ENCODE peak calls at places on chromosomes 16 and 17, in seven cellular contexts. One of them, this sample, is unnamed.

GRCh38 chr16:89913408-89914387 is 5.0 kb upstream of the MC1R start:
- DNase-seq in cardiac muscle cell: no peak
- DNase-seq in cardiac fibroblast: no peak
- DNase-seq in MM.1S: no peak
- DNase-seq in thyroid gland: no peak
- DNase-seq in tibial nerve: no peak
- DNase-seq in fibroblast of pulmonary artery: no peak
- DNase-seq in this sample: no peak

GRCh38 chr16:80996688-80997138 is 10.0 kb downstream of the CMC2 start:
- DNase-seq in fibroblast of pulmonary artery: no peak
- DNase-seq in cardiac fibroblast: no peak
- DNase-seq in MM.1S: no peak
- DNase-seq in cardiac muscle cell: no peak
- DNase-seq in thyroid gland: no peak
- DNase-seq in tibial nerve: no peak
- DNase-seq in this sample: no peak

GRCh38 chr17:59498421-59499307 is 66.7 kb upstream of the DHX40 start:
- DNase-seq in cardiac muscle cell: no peak
- DNase-seq in thyroid gland: no peak
- DNase-seq in tibial nerve: no peak
- DNase-seq in cardiac fibroblast: no peak
- DNase-seq in MM.1S: no peak
- DNase-seq in fibroblast of pulmonary artery: no peak
- DNase-seq in this sample: peak; percentile 14

GRCh38 chr17:43696891-43697290 is 35.2 kb upstream of the MEOX1 start:
- DNase-seq in cardiac fibroblast: no peak
- DNase-seq in MM.1S: no peak
- DNase-seq in tibial nerve: no peak
- DNase-seq in thyroid gland: no peak
- DNase-seq in fibroblast of pulmonary artery: no peak
- DNase-seq in cardiac muscle cell: no peak
- DNase-seq in this sample: no peak

GRCh38 chr16:88561485-88562369 is 8.5 kb upstream of the ZC3H18 start:
- DNase-seq in fibroblast of pulmonary artery: peak; percentile 55
- DNase-seq in cardiac fibroblast: peak; percentile 60
- DNase-seq in tibial nerve: no peak
- DNase-seq in MM.1S: peak; percentile 19
- DNase-seq in cardiac muscle cell: peak; percentile 59
- DNase-seq in thyroid gland: peak; percentile 42
- DNase-seq in this sample: peak; percentile 54

GRCh38 chr17:81052199-81052997 is 17.4 kb downstream of the BAIAP2 start:
- DNase-seq in tibial nerve: no peak
- DNase-seq in MM.1S: no peak
- DNase-seq in cardiac muscle cell: no peak
- DNase-seq in fibroblast of pulmonary artery: no peak
- DNase-seq in cardiac fibroblast: no peak
- DNase-seq in thyroid gland: no peak
- DNase-seq in this sample: no peak

GRCh38 chr17:29732613-29733012 is 109.9 kb upstream of the CORO6 start:
- DNase-seq in MM.1S: no peak
- DNase-seq in cardiac fibroblast: peak; percentile 70
- DNase-seq in cardiac muscle cell: peak; percentile 47
- DNase-seq in thyroid gland: peak; percentile 39
- DNase-seq in fibroblast of pulmonary artery: peak; percentile 49
- DNase-seq in tibial nerve: no peak
- DNase-seq in this sample: no peak

GRCh38 chr16:52649870-52650269 is 102.9 kb upstream of the TOX3 start:
- DNase-seq in MM.1S: no peak
- DNase-seq in tibial nerve: no peak
- DNase-seq in cardiac muscle cell: no peak
- DNase-seq in fibroblast of pulmonary artery: no peak
- DNase-seq in thyroid gland: no peak
- DNase-seq in cardiac fibroblast: no peak
- DNase-seq in this sample: no peak

GRCh38 chr17:17809527-17810373 is 27.0 kb downstream of the SREBF1 start:
- DNase-seq in cardiac fibroblast: no peak
- DNase-seq in fibroblast of pulmonary artery: peak; percentile 53
- DNase-seq in MM.1S: no peak
- DNase-seq in thyroid gland: peak; percentile 77
- DNase-seq in tibial nerve: peak; percentile 46
- DNase-seq in cardiac muscle cell: peak; percentile 79
- DNase-seq in this sample: peak; percentile 41

GRCh38 chr16:1057252-1057932 is 15.2 kb upstream of the SSTR5 start:
- DNase-seq in MM.1S: peak; percentile 25
- DNase-seq in cardiac muscle cell: peak; percentile 69
- DNase-seq in cardiac fibroblast: peak; percentile 28
- DNase-seq in tibial nerve: no peak
- DNase-seq in fibroblast of pulmonary artery: peak; percentile 19
- DNase-seq in thyroid gland: peak; percentile 18
- DNase-seq in this sample: no peak

GRCh38 chr16:64416232-64417010 is 705.4 kb downstream of the CDH11 start:
- DNase-seq in cardiac muscle cell: no peak
- DNase-seq in cardiac fibroblast: peak; percentile 71
- DNase-seq in tibial nerve: no peak
- DNase-seq in thyroid gland: no peak
- DNase-seq in fibroblast of pulmonary artery: peak; percentile 52
- DNase-seq in MM.1S: peak; percentile 52
- DNase-seq in this sample: peak; percentile 85

GRCh38 chr17:68603663-68604062 is 2.5 kb upstream of the FAM20A start:
- DNase-seq in cardiac fibroblast: no peak
- DNase-seq in MM.1S: no peak
- DNase-seq in tibial nerve: no peak
- DNase-seq in thyroid gland: no peak
- DNase-seq in fibroblast of pulmonary artery: no peak
- DNase-seq in cardiac muscle cell: no peak
- DNase-seq in this sample: no peak

DNA sequence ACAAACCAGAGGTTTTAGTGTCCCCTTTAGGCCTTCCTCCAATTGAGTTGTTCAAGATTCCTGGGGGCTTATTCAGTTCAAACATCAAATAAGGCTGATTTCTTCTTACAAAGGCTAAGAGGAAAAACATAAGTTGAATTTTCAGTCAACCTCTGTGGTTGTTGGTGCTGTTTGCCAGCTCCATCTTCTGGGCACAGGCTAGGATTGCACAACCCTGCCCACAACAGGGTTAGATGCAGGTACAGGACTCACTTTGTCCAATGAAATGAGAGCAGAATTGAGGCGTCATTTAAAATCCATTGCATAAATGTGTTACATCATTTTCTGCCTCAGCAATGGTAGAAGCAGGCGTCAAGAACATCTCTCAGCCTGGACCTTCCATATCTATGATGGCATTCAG is 173.3 kb downstream of the PMP22 start:
- DNase-seq in fibroblast of pulmonary artery: no peak
- DNase-seq in thyroid gland: no peak
- DNase-seq in MM.1S: no peak
- DNase-seq in cardiac fibroblast: no peak
- DNase-seq in tibial nerve: no peak
- DNase-seq in cardiac muscle cell: no peak
- DNase-seq in this sample: no peak
- TF ChIP-seq CTCF in fibroblast of pulmonary artery: no peak
- TF ChIP-seq CTCF in thyroid gland: no peak
- TF ChIP-seq CTCF in MM.1S: no peak
- TF ChIP-seq CTCF in cardiac fibroblast: no peak
- TF ChIP-seq CTCF in tibial nerve: no peak
- TF ChIP-seq CTCF in cardiac muscle cell: no peak
- TF ChIP-seq CTCF in this sample: peak; percentile 22

GRCh38 chr16:57749101-57749692 is 13.6 kb downstream of the KATNB1 start:
- DNase-seq in cardiac muscle cell: no peak
- DNase-seq in fibroblast of pulmonary artery: no peak
- DNase-seq in cardiac fibroblast: no peak
- DNase-seq in tibial nerve: no peak
- DNase-seq in thyroid gland: no peak
- DNase-seq in MM.1S: no peak
- DNase-seq in this sample: no peak
- H3K4me3 ChIP-seq in cardiac muscle cell: no peak overlapping the region
- H3K4me3 ChIP-seq in fibroblast of pulmonary artery: no peak overlapping the region
- H3K4me3 ChIP-seq in cardiac fibroblast: no peak overlapping the region
- H3K4me3 ChIP-seq in tibial nerve: no peak overlapping the region
- H3K4me3 ChIP-seq in thyroid gland: no peak overlapping the region
- H3K4me3 ChIP-seq in MM.1S: no peak overlapping the region
- H3K4me3 ChIP-seq in this sample: no peak overlapping the region

GRCh38 chr16:83838151-83838550 is 30.4 kb downstream of the HSBP1 start:
- DNase-seq in fibroblast of pulmonary artery: no peak
- DNase-seq in cardiac fibroblast: no peak
- DNase-seq in tibial nerve: no peak
- DNase-seq in cardiac muscle cell: no peak
- DNase-seq in thyroid gland: no peak
- DNase-seq in MM.1S: no peak
- DNase-seq in this sample: no peak
- TF ChIP-seq CTCF in fibroblast of pulmonary artery: no peak
- TF ChIP-seq CTCF in cardiac fibroblast: no peak
- TF ChIP-seq CTCF in tibial nerve: no peak
- TF ChIP-seq CTCF in cardiac muscle cell: no peak
- TF ChIP-seq CTCF in thyroid gland: no peak
- TF ChIP-seq CTCF in MM.1S: no peak
- TF ChIP-seq CTCF in this sample: no peak

GRCh38 chr17:82094931-82095776 is 2.9 kb downstream of the FASN start:
- DNase-seq in tibial nerve: no peak
- DNase-seq in MM.1S: no peak
- DNase-seq in cardiac fibroblast: no peak
- DNase-seq in fibroblast of pulmonary artery: no peak
- DNase-seq in thyroid gland: no peak
- DNase-seq in cardiac muscle cell: no peak
- DNase-seq in this sample: no peak
- H3K4me3 ChIP-seq in tibial nerve: no peak overlapping the region
- H3K4me3 ChIP-seq in MM.1S: no peak overlapping the region
- H3K4me3 ChIP-seq in cardiac fibroblast: peak overlapping the region; percentile 77
- H3K4me3 ChIP-seq in fibroblast of pulmonary artery: peak overlapping the region; percentile 72
- H3K4me3 ChIP-seq in thyroid gland: no peak overlapping the region
- H3K4me3 ChIP-seq in cardiac muscle cell: no peak overlapping the region
- H3K4me3 ChIP-seq in this sample: no peak overlapping the region

DNA sequence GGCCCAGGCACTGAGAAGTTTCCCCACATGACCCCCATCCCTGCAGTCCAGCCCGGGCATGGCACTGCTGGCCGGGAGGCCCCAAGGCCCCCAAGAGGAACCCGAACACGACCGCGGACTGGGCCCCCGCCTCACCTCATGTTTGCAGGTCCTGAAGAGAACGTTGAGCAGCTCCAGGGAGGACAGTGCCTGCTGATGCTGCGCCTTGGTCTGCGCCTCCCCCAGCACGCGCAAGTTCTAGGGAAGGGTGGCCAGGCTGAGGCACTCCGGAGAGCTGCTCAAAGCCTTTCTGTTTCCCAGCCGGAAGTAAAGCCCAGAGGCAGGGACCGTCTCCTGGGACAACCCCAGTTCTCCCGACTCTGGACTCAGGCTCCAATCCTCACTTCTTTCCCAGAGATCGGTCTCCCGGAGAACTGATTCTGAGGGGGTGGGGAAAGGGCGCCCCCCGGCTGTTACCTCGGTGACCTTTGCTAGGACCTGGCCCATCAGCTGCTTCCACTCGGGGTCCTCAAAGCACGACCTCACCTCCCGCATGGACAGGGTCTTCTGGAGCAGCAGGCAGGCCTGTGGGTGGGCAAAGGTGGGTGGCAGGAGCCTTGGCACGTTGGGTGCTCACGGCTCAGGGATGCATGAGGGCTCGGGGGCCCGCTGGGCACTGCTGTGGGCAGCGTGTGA is 13.7 kb downstream of the MYBBP1A start:
- DNase-seq in cardiac muscle cell: no peak
- DNase-seq in cardiac fibroblast: no peak
- DNase-seq in MM.1S: no peak
- DNase-seq in tibial nerve: no peak
- DNase-seq in fibroblast of pulmonary artery: no peak
- DNase-seq in thyroid gland: no peak
- DNase-seq in this sample: no peak
- TF ChIP-seq CTCF in cardiac muscle cell: no peak
- TF ChIP-seq CTCF in cardiac fibroblast: no peak
- TF ChIP-seq CTCF in MM.1S: no peak
- TF ChIP-seq CTCF in tibial nerve: no peak
- TF ChIP-seq CTCF in fibroblast of pulmonary artery: no peak
- TF ChIP-seq CTCF in thyroid gland: no peak
- TF ChIP-seq CTCF in this sample: no peak

GRCh38 chr17:76635659-76636360 is 7.7 kb downstream of the ST6GALNAC1 start:
- DNase-seq in cardiac muscle cell: no peak
- DNase-seq in tibial nerve: no peak
- DNase-seq in thyroid gland: no peak
- DNase-seq in cardiac fibroblast: peak; percentile 38
- DNase-seq in fibroblast of pulmonary artery: peak; percentile 29
- DNase-seq in MM.1S: no peak
- DNase-seq in this sample: no peak

GRCh38 chr17:76638263-76638662 is 5.3 kb downstream of the ST6GALNAC1 start:
- DNase-seq in MM.1S: no peak
- DNase-seq in tibial nerve: no peak
- DNase-seq in cardiac fibroblast: no peak
- DNase-seq in cardiac muscle cell: no peak
- DNase-seq in fibroblast of pulmonary artery: no peak
- DNase-seq in thyroid gland: no peak
- DNase-seq in this sample: no peak

GRCh38 chr17:76631821-76632565 is 11.6 kb downstream of the ST6GALNAC1 start:
- DNase-seq in MM.1S: no peak
- DNase-seq in cardiac fibroblast: no peak
- DNase-seq in tibial nerve: no peak
- DNase-seq in fibroblast of pulmonary artery: no peak
- DNase-seq in thyroid gland: peak; percentile 67
- DNase-seq in cardiac muscle cell: no peak
- DNase-seq in this sample: no peak

GRCh38 chr17:76633628-76634328 is 9.8 kb downstream of the ST6GALNAC1 start:
- DNase-seq in tibial nerve: no peak
- DNase-seq in cardiac muscle cell: no peak
- DNase-seq in cardiac fibroblast: no peak
- DNase-seq in fibroblast of pulmonary artery: no peak
- DNase-seq in MM.1S: no peak
- DNase-seq in thyroid gland: no peak
- DNase-seq in this sample: no peak

GRCh38 chr17:76635039-76635438 is 8.5 kb downstream of the ST6GALNAC1 start:
- DNase-seq in tibial nerve: no peak
- DNase-seq in cardiac muscle cell: no peak
- DNase-seq in fibroblast of pulmonary artery: no peak
- DNase-seq in thyroid gland: no peak
- DNase-seq in MM.1S: no peak
- DNase-seq in cardiac fibroblast: peak; percentile 41
- DNase-seq in this sample: peak; percentile 18
- H3K4me3 ChIP-seq in tibial nerve: no peak overlapping the region
- H3K4me3 ChIP-seq in cardiac muscle cell: no peak overlapping the region
- H3K4me3 ChIP-seq in fibroblast of pulmonary artery: no peak overlapping the region
- H3K4me3 ChIP-seq in thyroid gland: no peak overlapping the region
- H3K4me3 ChIP-seq in MM.1S: no peak overlapping the region
- H3K4me3 ChIP-seq in cardiac fibroblast: no peak overlapping the region
- H3K4me3 ChIP-seq in this sample: no peak overlapping the region

GRCh38 chr17:9575381-9576072 is at the start of gene STX8:
- DNase-seq in MM.1S: peak; percentile 85
- DNase-seq in cardiac muscle cell: peak; percentile 94
- DNase-seq in cardiac fibroblast: peak; percentile 92
- DNase-seq in fibroblast of pulmonary artery: peak; percentile 91
- DNase-seq in thyroid gland: peak; percentile 91
- DNase-seq in tibial nerve: peak; percentile 84
- DNase-seq in this sample: peak; percentile 90
- TF ChIP-seq CTCF in MM.1S: no peak
- TF ChIP-seq CTCF in cardiac muscle cell: peak; percentile 5
- TF ChIP-seq CTCF in cardiac fibroblast: no peak
- TF ChIP-seq CTCF in fibroblast of pulmonary artery: no peak
- TF ChIP-seq CTCF in thyroid gland: no peak
- TF ChIP-seq CTCF in tibial nerve: no peak
- TF ChIP-seq CTCF in this sample: no peak

This sample was measured in astrocyte of the spinal cord.